ENCODE peak calls at places on chromosomes 5 and 9, in six cellular contexts. C is GM12865; N is SK-N-SH; J is type B pancreatic cell; K is DND-41; R is activated CD4-positive, alpha-beta memory T cell treated with anti-CD3 and anti-CD28 coated beads for 36 hours. I is an unnamed sample.

GRCh38 chr5:136249678-136250266 is 56.8 kb upstream of the SMIM32 start:
- DNase-seq in N (peak), C (peak), R (peak), J (no peak), K (peak), I (no peak)

GRCh38 chr5:178430187-178431062 is 159.8 kb downstream of the COL23A1 start:
- DNase-seq in C (no peak), N (peak), R (no peak), K (peak), J (peak), I (no peak)

GRCh38 chr9:120555884-120556283 is 24.1 kb downstream of the CDK5RAP2 start:
- DNase-seq in K (no peak), J (no peak), R (no peak), N (no peak), C (no peak), I (no peak)

GRCh38 chr5:175384724-175385552 is 59.0 kb downstream of the DRD1 start:
- DNase-seq in K (no peak), N (no peak), R (no peak), J (no peak), C (no peak), I (no peak)

GRCh38 chr9:121785673-121786542 is 134.5 kb downstream of the DAB2IP start:
- DNase-seq in J (peak), K (no peak), R (peak), C (no peak), N (no peak), I (no peak)

GRCh38 chr5:135883441-135883840 is 12.2 kb downstream of the IL9 start:
- DNase-seq in R (peak), J (no peak), N (no peak), C (peak), K (no peak), I (no peak)

GRCh38 chr5:10548418-10549122 is 15.3 kb upstream of the ANKRD33B start:
- DNase-seq in K (no peak), J (no peak), C (no peak), N (no peak), R (no peak), I (no peak)

GRCh38 chr9:124941689-124942561 is 1.0 kb upstream of the GOLGA1 start:
- DNase-seq in K (peak), J (no peak), N (peak), R (peak), C (peak), I (peak)

GRCh38 chr9:131618071-131618479 is 72.8 kb downstream of the PRRT1B start:
- DNase-seq in R (no peak), N (peak), J (no peak), C (no peak), K (no peak), I (no peak)

GRCh38 chr9:79471577-79472543 is 99.9 kb upstream of the TLE4 start:
- DNase-seq in R (peak), C (peak), K (peak), N (peak), J (no peak), I (no peak)

GRCh38 chr9:116895956-116896355 is 208.9 kb downstream of the TRIM32 start:
- DNase-seq in R (no peak), K (no peak), N (no peak), C (no peak), J (no peak), I (no peak)

GRCh38 chr5:177421046-177421798 is 5.3 kb upstream of the GRK6 start:
- DNase-seq in J (no peak), K (no peak), R (no peak), C (no peak), N (no peak), I (no peak)

GRCh38 chr9:686381-686813 is 155.1 kb upstream of the DMRT1 start:
- DNase-seq in R (no peak), N (no peak), K (no peak), C (no peak), J (no peak), I (no peak)

GRCh38 chr9:137556069-137556838 is 4.6 kb downstream of the MRPL41 start:
- DNase-seq in C (no peak), K (no peak), N (no peak), J (no peak), R (no peak), I (no peak)

GRCh38 chr9:35490910-35491465 is 1.1 kb downstream of the RUSC2 start:
- DNase-seq in R (no peak), K (no peak), N (no peak), J (no peak), C (no peak), I (no peak)

GRCh38 chr5:124997186-124997893 is 250.9 kb upstream of the ZNF608 start:
- DNase-seq in K (no peak), C (no peak), R (no peak), N (no peak), J (no peak), I (no peak)

GRCh38 chr9:14326264-14326826 is 12.4 kb upstream of the NFIB start:
- DNase-seq in C (peak), K (peak), N (no peak), J (no peak), R (peak), I (no peak)

GRCh38 chr9:35831040-35831439 is 2.0 kb downstream of the TMEM8B start:
- DNase-seq in K (no peak), C (no peak), N (no peak), R (no peak), J (no peak), I (no peak)

GRCh38 chr5:104353371-104353770 is 790.8 kb upstream of the NUDT12 start:
- DNase-seq in R (no peak), N (no peak), C (no peak), K (no peak), J (no peak), I (no peak)

GRCh38 chr9:134206317-134207300 is 42.2 kb upstream of the RNU6ATAC start:
- DNase-seq in N (peak), J (no peak), K (no peak), R (peak), C (peak), I (no peak)

GRCh38 chr5:43661102-43661501 is 58.1 kb downstream of the NNT start:
- DNase-seq in N (peak), R (no peak), J (no peak), K (peak), C (peak), I (no peak)

GRCh38 chr5:151742870-151743294 is 15.5 kb downstream of the ATOX1 start:
- DNase-seq in K (no peak), J (no peak), N (peak), C (peak), R (no peak), I (no peak)

GRCh38 chr5:57862471-57863282 is 380.1 kb upstream of the ACTBL2 start:
- DNase-seq in C (no peak), R (no peak), K (no peak), J (no peak), N (no peak), I (no peak)

GRCh38 chr9:83445703-83446102 is 92.5 kb downstream of the FRMD3 start:
- DNase-seq in N (no peak), K (no peak), C (no peak), J (no peak), R (no peak), I (no peak)

GRCh38 chr9:73038613-73039012 is 85.8 kb upstream of the ALDH1A1 start:
- DNase-seq in J (no peak), K (no peak), R (no peak), C (no peak), N (no peak), I (no peak)

GRCh38 chr9:127742435-127743088 is 7.5 kb upstream of the TOR2A start:
- DNase-seq in N (peak), K (no peak), R (no peak), J (peak), C (no peak), I (no peak)

I was measured in GM12878.